ENCODE peak calls at places on chromosomes 12 and 14, in ten cellular contexts. D is HepG2, G is WTC11, S is endodermal cell, W is lung, H is MM.1S, X is body of pancreas, B is activated B cell treated with CpG ODN at 0.5 μM for 24 hours, U is breast epithelium, Y is H9. F is an unnamed sample.

GRCh38 chr14:91113829-91114078 is at the start of gene DGLUCY:
- DNase-seq in Y (no peak), B (no peak), W (peak), H (peak), X (peak), D (no peak), U (no peak), S (no peak), G (no peak), F (peak)

GRCh38 chr12:54522213-54522612 is 24.7 kb downstream of the NCKAP1L start:
- DNase-seq in Y (no peak), S (no peak), X (no peak), U (no peak), D (no peak), G (no peak), H (no peak), B (no peak), W (no peak), F (no peak)

GRCh38 chr12:104859144-104859543 is 98.9 kb downstream of the SLC41A2 start:
- DNase-seq in G (no peak), S (no peak), H (no peak), Y (no peak), U (no peak), X (no peak), W (no peak), D (no peak), B (no peak), F (no peak)

GRCh38 chr14:37114559-37114958 is 57.8 kb downstream of the SLC25A21 start:
- DNase-seq in S (no peak), X (no peak), U (no peak), D (no peak), B (no peak), W (no peak), H (no peak), G (no peak), Y (no peak), F (no peak)

GRCh38 chr12:55728185-55728931 is 451 bp downstream of the CD63 start:
- DNase-seq in H (no peak), Y (no peak), U (no peak), G (peak), B (no peak), S (peak), X (peak), W (peak), D (no peak), F (no peak)

GRCh38 chr12:98154850-98155249 is 360.5 kb upstream of the TMPO start:
- DNase-seq in G (peak), D (peak), W (no peak), Y (peak), X (peak), S (peak), U (no peak), B (no peak), H (peak), F (no peak)

GRCh38 chr14:101774006-101774755 is 12.7 kb downstream of the PPP2R5C start:
- DNase-seq in B (peak), W (no peak), Y (no peak), H (peak), G (no peak), S (no peak), U (no peak), X (no peak), D (no peak), F (no peak)

GRCh38 chr14:39169541-39169900 is 612 bp downstream of the TRAPPC6B start:
- DNase-seq in U (no peak), W (peak), H (no peak), Y (no peak), D (no peak), S (no peak), X (peak), G (no peak), B (no peak), F (no peak)

GRCh38 chr12:55842681-55843429 is at the start of gene MMP19:
- DNase-seq in S (peak), Y (peak), U (no peak), D (peak), H (no peak), G (no peak), W (no peak), X (no peak), B (no peak), F (no peak)

GRCh38 chr12:88665051-88665450 is 84.8 kb upstream of the KITLG start:
- DNase-seq in G (no peak), W (no peak), B (no peak), U (no peak), H (no peak), Y (no peak), X (no peak), S (no peak), D (no peak), F (no peak)

GRCh38 chr12:46547421-46548340 is 175.1 kb upstream of the SLC38A2 start:
- DNase-seq in B (no peak), X (no peak), Y (no peak), G (no peak), S (no peak), H (no peak), W (no peak), D (no peak), U (no peak), F (no peak)

GRCh38 chr12:90126125-90126524 is 417.5 kb upstream of the ATP2B1 start:
- DNase-seq in B (no peak), X (no peak), U (no peak), W (no peak), H (no peak), S (no peak), Y (no peak), D (no peak), G (no peak), F (no peak)

GRCh38 chr12:49296836-49297694 is 2.1 kb downstream of the PRPH start:
- DNase-seq in Y (peak), H (peak), D (peak), S (peak), X (peak), W (peak), B (peak), U (no peak), G (peak), F (peak)

GRCh38 chr12:42468341-42468821 is 121.2 kb downstream of the PRICKLE1 start:
- DNase-seq in X (no peak), B (no peak), D (no peak), S (no peak), W (no peak), G (no peak), H (peak), U (no peak), Y (no peak), F (no peak)

GRCh38 chr12:33531261-33531660 is 91.6 kb upstream of the SYT10 start:
- DNase-seq in W (no peak), H (peak), B (no peak), X (no peak), Y (no peak), U (no peak), D (no peak), S (no peak), G (no peak), F (no peak)

GRCh38 chr14:68384881-68385280 is 408.0 kb downstream of the ZFP36L1 start:
- DNase-seq in Y (no peak), W (no peak), U (no peak), D (peak), S (no peak), G (no peak), B (no peak), H (no peak), X (no peak), F (no peak)

GRCh38 chr14:54652188-54652889 is 85.4 kb downstream of the SAMD4A start:
- DNase-seq in B (no peak), W (peak), S (peak), Y (peak), H (no peak), U (peak), X (peak), G (peak), D (peak), F (no peak)

GRCh38 chr12:26469801-26470200 is 274.4 kb downstream of the SSPN start:
- DNase-seq in X (no peak), Y (no peak), G (no peak), S (no peak), B (no peak), U (no peak), D (no peak), W (no peak), H (no peak), F (no peak)

GRCh38 chr12:57089259-57090245 is 638 bp downstream of the NAB2 start:
- DNase-seq in U (peak), X (peak), S (peak), Y (no peak), W (peak), H (no peak), D (no peak), B (peak), G (peak), F (no peak)

GRCh38 chr12:129903956-129904769 is at the start of gene TMEM132D:
- DNase-seq in G (peak), W (no peak), U (no peak), D (no peak), H (no peak), Y (peak), X (no peak), B (no peak), S (peak), F (no peak)

GRCh38 chr14:65482769-65483438 is 70.4 kb downstream of the FUT8 start:
- DNase-seq in Y (no peak), B (no peak), H (no peak), U (no peak), S (no peak), X (no peak), G (no peak), D (no peak), W (no peak), F (no peak)

GRCh38 chr12:71641390-71641789 is 22.3 kb downstream of the ZFC3H1 start:
- DNase-seq in B (no peak), W (no peak), U (no peak), X (no peak), Y (no peak), G (no peak), H (no peak), D (no peak), S (no peak), F (no peak)

DNA sequence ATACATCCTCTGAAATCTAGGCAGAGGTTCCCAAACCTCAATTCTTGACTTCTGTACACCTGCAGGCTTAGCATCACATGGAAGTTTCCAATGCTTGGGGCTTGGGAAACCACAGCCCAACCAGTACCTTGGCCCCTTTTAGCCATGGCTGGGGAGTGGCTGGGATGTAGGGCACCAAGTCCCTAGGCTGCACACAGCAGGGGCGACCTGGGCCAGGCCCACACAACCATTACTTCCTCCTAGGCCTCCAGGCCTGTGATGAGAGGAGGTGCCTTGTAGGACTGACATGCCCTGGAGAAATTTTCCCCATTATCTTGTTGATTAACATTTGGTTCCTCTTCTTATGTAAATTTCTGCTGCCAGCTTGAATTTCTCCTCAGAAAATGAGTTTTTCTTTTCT is 1387.4 kb downstream of the FSCB start:
- DNase-seq in G (no peak), B (no peak), Y (no peak), H (no peak), S (no peak), W (no peak), U (no peak), D (no peak), X (no peak), F (no peak)
- TF ChIP-seq CTCF in G (no peak), B (no peak), Y (no peak), H (no peak), S (no peak), W (no peak), U (no peak), D (no peak), X (no peak), F (no peak)

DNA sequence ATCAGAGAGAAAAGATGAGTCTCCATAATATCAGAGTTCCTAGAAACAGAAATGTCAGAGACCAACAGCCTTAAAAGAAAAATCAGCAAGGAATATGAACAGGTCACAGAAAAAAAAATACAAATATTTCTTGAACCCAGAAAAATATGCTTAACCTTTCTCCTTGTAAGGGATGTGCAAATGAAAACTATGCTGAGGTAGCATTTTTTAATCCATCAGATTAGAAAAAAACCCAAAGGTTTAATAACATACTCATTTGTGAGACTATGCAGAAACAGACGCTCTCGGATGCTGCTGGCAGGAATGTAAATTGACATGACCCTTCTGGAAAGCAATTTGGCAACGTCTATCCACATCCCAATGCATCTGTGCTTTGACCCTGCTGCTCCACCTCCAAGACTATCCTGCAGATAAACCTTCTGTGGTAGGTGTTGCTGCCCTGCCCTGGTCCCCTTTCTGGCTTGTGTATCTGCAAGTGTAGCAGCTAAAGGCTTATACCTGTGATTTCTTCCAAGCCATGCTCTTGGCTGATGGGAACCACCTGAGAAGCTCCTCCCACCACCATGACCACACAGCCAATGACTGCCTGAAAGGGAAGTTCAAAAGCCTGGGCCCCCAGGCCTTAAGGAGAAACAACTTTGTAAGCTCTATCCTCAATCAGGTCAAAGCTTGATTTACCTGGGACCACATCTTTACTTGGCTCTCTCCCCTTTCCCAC is 49.4 kb downstream of the LTBP2 start:
- DNase-seq in W (no peak), B (no peak), U (no peak), X (no peak), G (no peak), S (peak), D (peak), Y (peak), H (no peak), F (no peak)
- TF ChIP-seq CTCF in W (no peak), B (no peak), U (no peak), X (no peak), G (no peak), S (no peak), D (peak), Y (no peak), H (no peak), F (peak)

GRCh38 chr14:89779707-89780106 is 174.8 kb downstream of the EFCAB11 start:
- DNase-seq in X (no peak), G (peak), B (no peak), W (no peak), Y (peak), H (no peak), D (no peak), U (no peak), S (peak), F (no peak)
- TF ChIP-seq CTCF in X (no peak), G (no peak), B (no peak), W (no peak), Y (peak), H (no peak), D (no peak), U (no peak), S (peak), F (no peak)

GRCh38 chr12:132460571-132460970 is 29.4 kb upstream of the FBRSL1 start:
- DNase-seq in Y (no peak), H (no peak), X (no peak), U (no peak), B (no peak), S (peak), D (peak), G (peak), W (no peak), F (peak)
- TF ChIP-seq CTCF in Y (peak), H (peak), X (no peak), U (no peak), B (no peak), S (peak), D (peak), G (peak), W (no peak), F (peak)

GRCh38 chr12:53381739-53382630 is 2.0 kb downstream of the SP1 start:
- DNase-seq in U (peak), H (peak), B (no peak), X (peak), W (no peak), Y (peak), S (peak), G (peak), D (peak), F (peak)
- TF ChIP-seq CTCF in U (peak), H (peak), B (no peak), X (peak), W (peak), Y (peak), S (peak), G (peak), D (peak), F (peak)

F was measured in chondrocyte.